ENCODE peak calls at places on chromosomes 13 and 19, in five cellular contexts. D is osteoblast, Q is A549, X is mammary epithelial cell, E is HCT116. Y is an unnamed sample.

GRCh38 chr19:30069535-30070197 is 127.6 kb downstream of the URI1 start:
- DNase-seq in D (peak), E (no peak), X (no peak), Q (no peak), Y (no peak)

GRCh38 chr19:7004313-7004931 is 16.8 kb downstream of the MBD3L2B start:
- DNase-seq in Q (peak), E (peak), X (no peak), D (no peak), Y (peak)

GRCh38 chr19:12481781-12482504 is 2.7 kb downstream of the ZNF709 start:
- DNase-seq in D (no peak), X (no peak), Q (no peak), E (no peak), Y (no peak)

GRCh38 chr19:41353466-41354342 is at the start of gene TGFB1:
- DNase-seq in D (peak), X (peak), Q (peak), E (peak), Y (peak)

GRCh38 chr19:17757125-17757524 is 5.8 kb downstream of the FCHO1 start:
- DNase-seq in D (peak), Q (peak), E (no peak), X (peak), Y (peak)

GRCh38 chr13:113448885-113449692 is 4.2 kb downstream of the ADPRHL1 start:
- DNase-seq in Q (peak), E (peak), X (no peak), D (peak), Y (peak)

GRCh38 chr13:45490068-45490467 is 25.3 kb downstream of the COG3 start:
- DNase-seq in X (no peak), Q (peak), D (no peak), E (no peak), Y (no peak)

GRCh38 chr19:32824906-32825608 is 44.5 kb downstream of the SLC7A9 start:
- DNase-seq in D (peak), E (no peak), Q (no peak), X (no peak), Y (no peak)

GRCh38 chr13:94249512-94249911 is 230.0 kb downstream of the DCT start:
- DNase-seq in E (no peak), D (peak), X (peak), Q (no peak), Y (peak)

GRCh38 chr19:18110833-18111232 is 13.3 kb downstream of the MAST3 start:
- DNase-seq in Q (no peak), E (no peak), D (peak), X (no peak), Y (no peak)

GRCh38 chr13:33543631-33544030 is 258.1 kb upstream of the STARD13 start:
- DNase-seq in E (no peak), X (peak), Q (no peak), D (no peak), Y (peak)

GRCh38 chr19:55096061-55096701 is 20.5 kb downstream of the EPS8L1 start:
- DNase-seq in X (no peak), D (peak), E (no peak), Q (no peak), Y (no peak)

GRCh38 chr13:21232196-21232595 is 55.7 kb downstream of the MRPL57 start:
- DNase-seq in X (no peak), Q (no peak), E (no peak), D (no peak), Y (peak)

GRCh38 chr19:1513492-1514294 is 874 bp upstream of the ADAMTSL5 start:
- DNase-seq in Q (peak), D (peak), X (peak), E (peak), Y (peak)

GRCh38 chr13:99782669-99783068 is 188.9 kb downstream of the ZIC5 start:
- DNase-seq in D (no peak), Q (no peak), X (no peak), E (no peak), Y (no peak)

GRCh38 chr13:98775844-98776598 is 23.5 kb upstream of the SLC15A1 start:
- DNase-seq in D (peak), E (peak), Q (peak), X (peak), Y (peak)

GRCh38 chr13:105573134-105573533 is 962.3 kb downstream of the EFNB2 start:
- DNase-seq in D (no peak), Q (no peak), E (no peak), X (peak), Y (no peak)

GRCh38 chr19:48064509-48064908 is 20.6 kb upstream of the CABP5 start:
- DNase-seq in X (no peak), D (peak), E (no peak), Q (no peak), Y (no peak)

GRCh38 chr13:51364404-51365008 is 25.0 kb downstream of the SERPINE3 start:
- DNase-seq in E (no peak), X (peak), D (no peak), Q (no peak), Y (peak)

GRCh38 chr13:45055902-45056648 is 64.2 kb upstream of the GTF2F2 start:
- DNase-seq in E (peak), X (peak), D (no peak), Q (no peak), Y (peak)

GRCh38 chr13:38530492-38530891 is 156.4 kb upstream of the FREM2 start:
- DNase-seq in X (peak), D (no peak), E (no peak), Q (no peak), Y (peak)

GRCh38 chr13:32309812-32310706 is 5.1 kb downstream of the ZAR1L start:
- DNase-seq in D (peak), E (peak), X (peak), Q (peak), Y (peak)

GRCh38 chr19:29514525-29515232 is 11.1 kb upstream of the VSTM2B start:
- DNase-seq in D (peak), X (no peak), Q (peak), E (no peak), Y (peak)

GRCh38 chr13:56700324-56700723 is 440.4 kb upstream of the PRR20A start:
- DNase-seq in Q (peak), D (no peak), E (no peak), X (no peak), Y (no peak)

GRCh38 chr19:48715276-48715675 is 4.2 kb downstream of the MAMSTR start:
- DNase-seq in Q (no peak), E (no peak), X (no peak), D (peak), Y (no peak)

GRCh38 chr13:83150616-83151307 is 731.5 kb downstream of the SLITRK1 start:
- DNase-seq in Q (no peak), E (no peak), X (no peak), D (no peak), Y (peak)

GRCh38 chr19:37977391-37977790 is 70.4 kb downstream of the SIPA1L3 start:
- DNase-seq in Q (no peak), X (no peak), D (no peak), E (no peak), Y (no peak)

GRCh38 chr19:43576479-43576878 is 878 bp downstream of the PINLYP start:
- DNase-seq in Q (no peak), X (peak), D (peak), E (no peak), Y (no peak)

GRCh38 chr19:43572172-43572588 is 3.1 kb downstream of the XRCC1 start:
- DNase-seq in D (peak), X (no peak), Q (no peak), E (no peak), Y (no peak)

GRCh38 chr19:43575156-43575950 is at the start of the genes PINLYP and XRCC1:
- DNase-seq in D (peak), E (peak), Q (peak), X (peak), Y (peak)

GRCh38 chr19:43575955-43576451 is 402 bp downstream of the PINLYP start:
- DNase-seq in E (no peak), Q (no peak), D (peak), X (peak), Y (peak)

DNA sequence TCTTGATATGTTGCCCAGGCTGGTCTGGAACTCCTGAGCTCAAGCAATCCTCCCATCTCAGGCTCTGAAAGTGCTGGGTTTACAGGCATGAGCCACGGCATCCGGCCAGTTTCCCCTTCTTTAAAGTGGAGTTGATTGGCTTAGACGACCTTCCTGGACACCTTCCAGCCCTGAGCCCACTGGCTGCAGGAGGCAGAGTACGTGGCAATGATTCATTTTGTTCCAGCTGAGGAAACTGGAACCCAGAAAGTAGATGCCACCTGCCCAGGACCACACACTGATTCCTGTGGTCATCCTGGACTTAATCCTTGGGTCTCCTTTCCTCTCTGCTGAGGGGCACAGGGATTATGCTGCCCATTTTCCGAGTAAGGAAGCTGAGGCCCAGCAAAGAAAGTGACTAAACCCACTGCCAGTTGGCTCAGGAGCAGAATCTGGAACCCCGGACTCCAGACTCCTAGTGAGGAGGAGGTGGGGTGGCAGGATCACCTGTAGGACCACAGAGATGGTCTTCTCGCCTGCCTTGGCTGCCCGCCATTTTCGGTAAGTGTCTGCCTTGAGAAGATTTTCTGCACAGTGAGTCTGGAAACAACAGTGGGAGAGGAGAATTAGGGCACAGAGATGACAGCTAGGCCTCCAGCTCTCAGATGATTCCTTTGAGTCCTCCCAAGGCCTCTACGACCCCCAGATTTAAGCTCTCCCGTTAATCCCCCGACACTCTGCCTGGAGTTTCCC is 737 bp downstream of the XRCC1 start:
- DNase-seq in D (peak), X (peak), Q (no peak), E (no peak), Y (peak)
- H3K4me2 ChIP-seq in D (peak), X (peak), Q (peak), E (peak), Y (peak)

DNA sequence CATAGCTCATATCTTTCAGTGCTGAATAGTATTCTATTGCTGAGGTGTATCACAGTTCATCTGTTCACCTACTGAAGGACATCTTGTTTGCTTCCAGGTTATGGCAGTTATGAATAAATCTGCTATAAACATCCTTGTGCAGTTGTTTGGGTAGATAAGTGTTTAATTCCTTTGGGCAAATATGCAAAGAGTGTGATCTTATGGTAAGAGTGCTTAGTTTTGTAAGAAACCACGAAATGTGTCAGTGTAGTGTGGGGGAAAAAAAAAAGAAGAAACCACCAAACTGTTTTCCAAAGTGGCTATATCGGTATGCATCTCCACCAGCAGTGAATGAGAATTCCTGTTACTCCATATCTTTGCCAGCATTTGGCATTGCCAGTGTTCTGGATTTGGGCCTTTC is 93.3 kb downstream of the PIBF1 start:
- DNase-seq in Q (no peak), D (no peak), X (no peak), E (no peak), Y (no peak)
- H3K4me3 ChIP-seq in Q (no peak), D (no peak), X (no peak), E (no peak), Y (no peak)

DNA sequence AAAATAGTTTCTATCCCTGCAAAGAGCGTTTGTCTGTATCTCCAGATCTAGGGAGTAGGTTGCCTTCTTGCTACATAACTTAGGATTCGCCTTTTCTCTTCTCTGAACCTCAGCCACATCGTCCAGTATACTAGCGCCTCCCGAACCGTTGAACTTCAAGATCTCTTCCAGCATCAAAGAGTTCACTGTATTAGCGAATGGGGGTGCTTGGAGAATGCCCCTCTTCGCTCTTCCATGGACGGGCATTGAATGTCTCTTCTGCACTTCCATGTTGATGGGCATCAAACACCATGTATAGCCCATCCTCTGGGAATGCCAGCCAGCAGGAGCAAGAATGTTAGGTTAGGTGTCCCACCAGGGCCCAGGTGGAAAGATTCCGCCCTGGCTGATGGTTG is 570 bp upstream of the OXGR1 start:
- DNase-seq in X (no peak), E (no peak), D (no peak), Q (no peak), Y (no peak)
- H3K4me2 ChIP-seq in X (peak), E (no peak), D (no peak), Q (peak), Y (no peak)

DNA sequence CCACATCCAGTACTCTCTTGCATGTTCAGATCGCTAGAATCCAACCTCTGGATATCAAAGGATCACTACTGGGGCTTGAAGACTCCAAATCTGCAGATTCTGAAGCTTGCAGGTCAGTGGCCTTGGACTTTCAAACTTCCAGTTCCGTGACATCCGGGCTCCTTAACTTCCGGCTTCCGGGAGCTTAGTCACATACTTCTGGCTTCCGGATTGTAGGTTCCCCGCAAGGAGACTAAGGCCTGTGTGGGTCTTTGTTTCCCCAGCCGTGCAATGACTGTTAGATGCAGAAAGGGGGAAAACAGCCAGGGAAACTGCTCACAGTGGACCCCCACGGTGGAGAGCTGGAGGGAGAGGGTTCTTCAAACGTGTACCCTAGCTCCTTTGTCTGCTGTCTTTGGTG is 41.4 kb downstream of the ZNF333 start:
- DNase-seq in E (peak), Q (peak), X (no peak), D (no peak), Y (no peak)
- H3K4me3 ChIP-seq in E (peak), Q (peak), X (no peak), D (no peak), Y (no peak)

GRCh38 chr19:4879041-4879440 is 11.6 kb upstream of the PLIN3 start:
- DNase-seq in X (no peak), D (no peak), Q (no peak), E (no peak), Y (no peak)
- H3K4me2 ChIP-seq in X (no peak), D (no peak), Q (no peak), E (peak), Y (no peak)

DNA sequence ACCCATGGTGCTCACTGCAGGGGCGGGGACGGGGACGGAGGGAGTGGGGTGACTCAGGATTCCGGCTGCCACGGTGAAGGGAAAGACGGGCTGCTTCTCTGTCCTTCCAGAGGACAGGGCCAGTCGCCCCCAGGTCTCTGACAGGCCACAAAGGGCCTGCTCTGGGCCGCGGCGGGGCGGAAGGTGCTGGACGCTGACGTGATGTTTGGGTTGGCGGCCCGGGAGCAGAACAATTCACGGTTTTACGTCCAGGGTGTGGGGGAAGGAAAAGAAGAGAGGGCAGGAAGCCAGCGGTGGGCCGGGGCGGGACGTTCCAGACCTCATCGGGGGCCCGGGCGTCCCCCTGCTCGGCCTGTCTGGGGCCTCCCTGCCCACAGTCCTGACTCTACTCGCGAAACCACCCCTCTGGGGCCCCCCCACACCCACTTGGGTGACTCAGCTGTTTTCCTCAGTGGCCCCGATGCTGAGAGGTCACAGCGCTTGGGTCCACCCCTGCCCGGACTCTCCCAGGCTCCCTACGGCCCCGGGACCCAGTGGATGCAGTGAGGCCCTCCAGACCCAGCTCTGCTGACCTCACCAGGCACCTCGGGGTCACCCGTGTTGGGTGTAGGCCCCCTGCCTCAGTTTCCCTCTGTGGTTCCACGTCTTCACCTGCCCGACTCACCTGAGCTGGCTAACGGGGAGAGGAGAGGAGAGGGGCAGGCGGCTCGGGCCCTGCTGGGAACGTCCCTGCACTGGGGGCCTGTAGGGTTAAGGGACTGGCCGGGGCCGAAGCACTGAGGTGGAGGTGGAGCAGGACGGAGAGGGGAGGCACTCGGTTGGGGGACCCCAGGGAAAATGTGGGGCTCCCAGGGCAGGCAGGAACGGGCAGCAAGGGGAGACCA is 29.2 kb downstream of the PIP5K1C start:
- DNase-seq in Q (no peak), X (no peak), D (peak), E (no peak), Y (peak)
- H3K4me3 ChIP-seq in Q (no peak), X (no peak), D (peak), E (no peak), Y (peak)